ENCODE peak calls at places on chromosomes 4 and X, in nine cellular contexts. One of them, this sample, is unnamed.
A peak's percentile ranks its signal among the peaks of the same experiment; 100 is the strongest.

GRCh38 chrX:41602946-41603345 is 85.8 kb upstream of the GPR34 start:
- DNase-seq in mucosa of descending colon: no peak
- DNase-seq in left ventricle myocardium superior: no peak
- DNase-seq in activated T-helper 1 cell treated with anti-CD3 and anti-CD28 coated beads, Interleukin-2, amount 50 U/mL, for 16 hours: no peak
- DNase-seq in left cardiac atrium: no peak
- DNase-seq in CD4-positive, alpha-beta T cell: no peak
- DNase-seq in dorsolateral prefrontal cortex: no peak
- DNase-seq in choroid plexus epithelial cell: peak; percentile 23
- DNase-seq in progenitor cell of endocrine pancreas: no peak
- DNase-seq in this sample: no peak

GRCh38 chr4:182688081-182688480 is 229.1 kb downstream of the DCTD start:
- DNase-seq in progenitor cell of endocrine pancreas: no peak
- DNase-seq in mucosa of descending colon: no peak
- DNase-seq in dorsolateral prefrontal cortex: no peak
- DNase-seq in activated T-helper 1 cell treated with anti-CD3 and anti-CD28 coated beads, Interleukin-2, amount 50 U/mL, for 16 hours: no peak
- DNase-seq in left cardiac atrium: no peak
- DNase-seq in CD4-positive, alpha-beta T cell: no peak
- DNase-seq in choroid plexus epithelial cell: no peak
- DNase-seq in left ventricle myocardium superior: no peak
- DNase-seq in this sample: no peak

GRCh38 chrX:132876933-132877332 is 81.5 kb downstream of the HS6ST2 start:
- DNase-seq in progenitor cell of endocrine pancreas: no peak
- DNase-seq in CD4-positive, alpha-beta T cell: no peak
- DNase-seq in mucosa of descending colon: no peak
- DNase-seq in choroid plexus epithelial cell: no peak
- DNase-seq in dorsolateral prefrontal cortex: no peak
- DNase-seq in left cardiac atrium: no peak
- DNase-seq in activated T-helper 1 cell treated with anti-CD3 and anti-CD28 coated beads, Interleukin-2, amount 50 U/mL, for 16 hours: no peak
- DNase-seq in left ventricle myocardium superior: no peak
- DNase-seq in this sample: no peak

GRCh38 chr4:40909363-40909876 is 159.7 kb downstream of the NSUN7 start:
- DNase-seq in left ventricle myocardium superior: no peak
- DNase-seq in activated T-helper 1 cell treated with anti-CD3 and anti-CD28 coated beads, Interleukin-2, amount 50 U/mL, for 16 hours: no peak
- DNase-seq in left cardiac atrium: peak; percentile 36
- DNase-seq in dorsolateral prefrontal cortex: no peak
- DNase-seq in mucosa of descending colon: no peak
- DNase-seq in CD4-positive, alpha-beta T cell: no peak
- DNase-seq in choroid plexus epithelial cell: peak; percentile 74
- DNase-seq in progenitor cell of endocrine pancreas: no peak
- DNase-seq in this sample: no peak

GRCh38 chrX:111041018-111041462 is 55.0 kb upstream of the PAK3 start:
- DNase-seq in choroid plexus epithelial cell: peak; percentile 44
- DNase-seq in CD4-positive, alpha-beta T cell: no peak
- DNase-seq in mucosa of descending colon: no peak
- DNase-seq in progenitor cell of endocrine pancreas: no peak
- DNase-seq in dorsolateral prefrontal cortex: no peak
- DNase-seq in left cardiac atrium: no peak
- DNase-seq in activated T-helper 1 cell treated with anti-CD3 and anti-CD28 coated beads, Interleukin-2, amount 50 U/mL, for 16 hours: no peak
- DNase-seq in left ventricle myocardium superior: no peak
- DNase-seq in this sample: no peak

GRCh38 chr4:48653217-48654014 is 126.7 kb downstream of the FRYL start:
- DNase-seq in CD4-positive, alpha-beta T cell: no peak
- DNase-seq in mucosa of descending colon: no peak
- DNase-seq in left cardiac atrium: peak; percentile 46
- DNase-seq in left ventricle myocardium superior: peak; percentile 66
- DNase-seq in dorsolateral prefrontal cortex: peak; percentile 84
- DNase-seq in choroid plexus epithelial cell: peak; percentile 78
- DNase-seq in progenitor cell of endocrine pancreas: no peak
- DNase-seq in activated T-helper 1 cell treated with anti-CD3 and anti-CD28 coated beads, Interleukin-2, amount 50 U/mL, for 16 hours: no peak
- DNase-seq in this sample: no peak

GRCh38 chrX:39953027-39953426 is 144.7 kb downstream of the BCOR start:
- DNase-seq in progenitor cell of endocrine pancreas: no peak
- DNase-seq in dorsolateral prefrontal cortex: no peak
- DNase-seq in left ventricle myocardium superior: no peak
- DNase-seq in mucosa of descending colon: no peak
- DNase-seq in choroid plexus epithelial cell: no peak
- DNase-seq in left cardiac atrium: no peak
- DNase-seq in CD4-positive, alpha-beta T cell: no peak
- DNase-seq in activated T-helper 1 cell treated with anti-CD3 and anti-CD28 coated beads, Interleukin-2, amount 50 U/mL, for 16 hours: no peak
- DNase-seq in this sample: no peak

GRCh38 chr4:182261651-182262223 is 18.5 kb downstream of the TENM3 start:
- DNase-seq in CD4-positive, alpha-beta T cell: no peak
- DNase-seq in left cardiac atrium: no peak
- DNase-seq in choroid plexus epithelial cell: no peak
- DNase-seq in left ventricle myocardium superior: no peak
- DNase-seq in activated T-helper 1 cell treated with anti-CD3 and anti-CD28 coated beads, Interleukin-2, amount 50 U/mL, for 16 hours: no peak
- DNase-seq in mucosa of descending colon: no peak
- DNase-seq in dorsolateral prefrontal cortex: no peak
- DNase-seq in progenitor cell of endocrine pancreas: no peak
- DNase-seq in this sample: no peak

GRCh38 chr4:147157860-147158701 is 212.4 kb upstream of the TTC29 start:
- DNase-seq in CD4-positive, alpha-beta T cell: no peak
- DNase-seq in left ventricle myocardium superior: peak; percentile 51
- DNase-seq in choroid plexus epithelial cell: peak; percentile 56
- DNase-seq in activated T-helper 1 cell treated with anti-CD3 and anti-CD28 coated beads, Interleukin-2, amount 50 U/mL, for 16 hours: no peak
- DNase-seq in dorsolateral prefrontal cortex: no peak
- DNase-seq in left cardiac atrium: peak; percentile 29
- DNase-seq in progenitor cell of endocrine pancreas: peak; percentile 33
- DNase-seq in mucosa of descending colon: no peak
- DNase-seq in this sample: no peak

GRCh38 chrX:82765806-82766205 is 742.3 kb upstream of the POU3F4 start:
- DNase-seq in left cardiac atrium: no peak
- DNase-seq in progenitor cell of endocrine pancreas: no peak
- DNase-seq in CD4-positive, alpha-beta T cell: no peak
- DNase-seq in choroid plexus epithelial cell: peak; percentile 38
- DNase-seq in activated T-helper 1 cell treated with anti-CD3 and anti-CD28 coated beads, Interleukin-2, amount 50 U/mL, for 16 hours: no peak
- DNase-seq in dorsolateral prefrontal cortex: no peak
- DNase-seq in mucosa of descending colon: no peak
- DNase-seq in left ventricle myocardium superior: no peak
- DNase-seq in this sample: no peak

GRCh38 chr4:92521941-92522340 is 218.2 kb downstream of the GRID2 start:
- DNase-seq in choroid plexus epithelial cell: no peak
- DNase-seq in mucosa of descending colon: no peak
- DNase-seq in dorsolateral prefrontal cortex: no peak
- DNase-seq in CD4-positive, alpha-beta T cell: no peak
- DNase-seq in left ventricle myocardium superior: no peak
- DNase-seq in progenitor cell of endocrine pancreas: no peak
- DNase-seq in left cardiac atrium: no peak
- DNase-seq in activated T-helper 1 cell treated with anti-CD3 and anti-CD28 coated beads, Interleukin-2, amount 50 U/mL, for 16 hours: no peak
- DNase-seq in this sample: no peak

GRCh38 chr4:2793920-2794706 is 1.2 kb downstream of the SH3BP2 start:
- DNase-seq in choroid plexus epithelial cell: peak; percentile 57
- DNase-seq in activated T-helper 1 cell treated with anti-CD3 and anti-CD28 coated beads, Interleukin-2, amount 50 U/mL, for 16 hours: no peak
- DNase-seq in mucosa of descending colon: peak; percentile 77
- DNase-seq in left ventricle myocardium superior: peak; percentile 80
- DNase-seq in progenitor cell of endocrine pancreas: no peak
- DNase-seq in CD4-positive, alpha-beta T cell: no peak
- DNase-seq in left cardiac atrium: peak; percentile 61
- DNase-seq in dorsolateral prefrontal cortex: no peak
- DNase-seq in this sample: no peak

GRCh38 chr4:6582889-6583504 is 8.0 kb downstream of the MAN2B2 start:
- DNase-seq in mucosa of descending colon: no peak
- DNase-seq in choroid plexus epithelial cell: peak; percentile 65
- DNase-seq in progenitor cell of endocrine pancreas: no peak
- DNase-seq in left ventricle myocardium superior: no peak
- DNase-seq in activated T-helper 1 cell treated with anti-CD3 and anti-CD28 coated beads, Interleukin-2, amount 50 U/mL, for 16 hours: no peak
- DNase-seq in left cardiac atrium: no peak
- DNase-seq in dorsolateral prefrontal cortex: no peak
- DNase-seq in CD4-positive, alpha-beta T cell: no peak
- DNase-seq in this sample: peak; percentile 41

GRCh38 chr4:182593413-182593812 is 323.8 kb downstream of the DCTD start:
- DNase-seq in progenitor cell of endocrine pancreas: no peak
- DNase-seq in activated T-helper 1 cell treated with anti-CD3 and anti-CD28 coated beads, Interleukin-2, amount 50 U/mL, for 16 hours: no peak
- DNase-seq in CD4-positive, alpha-beta T cell: no peak
- DNase-seq in dorsolateral prefrontal cortex: no peak
- DNase-seq in left ventricle myocardium superior: no peak
- DNase-seq in choroid plexus epithelial cell: no peak
- DNase-seq in left cardiac atrium: no peak
- DNase-seq in mucosa of descending colon: no peak
- DNase-seq in this sample: no peak

GRCh38 chr4:28654618-28655017 is 1794.0 kb downstream of the STIM2 start:
- DNase-seq in left cardiac atrium: no peak
- DNase-seq in dorsolateral prefrontal cortex: no peak
- DNase-seq in CD4-positive, alpha-beta T cell: no peak
- DNase-seq in progenitor cell of endocrine pancreas: no peak
- DNase-seq in left ventricle myocardium superior: no peak
- DNase-seq in choroid plexus epithelial cell: peak; percentile 6
- DNase-seq in activated T-helper 1 cell treated with anti-CD3 and anti-CD28 coated beads, Interleukin-2, amount 50 U/mL, for 16 hours: no peak
- DNase-seq in mucosa of descending colon: no peak
- DNase-seq in this sample: no peak

GRCh38 chr4:63080929-63081328 is 1328.3 kb downstream of the TECRL start:
- DNase-seq in dorsolateral prefrontal cortex: no peak
- DNase-seq in activated T-helper 1 cell treated with anti-CD3 and anti-CD28 coated beads, Interleukin-2, amount 50 U/mL, for 16 hours: no peak
- DNase-seq in left ventricle myocardium superior: no peak
- DNase-seq in choroid plexus epithelial cell: no peak
- DNase-seq in left cardiac atrium: no peak
- DNase-seq in progenitor cell of endocrine pancreas: no peak
- DNase-seq in CD4-positive, alpha-beta T cell: no peak
- DNase-seq in mucosa of descending colon: no peak
- DNase-seq in this sample: no peak

GRCh38 chr4:168923526-168924194 is 86.4 kb downstream of the CBR4 start:
- DNase-seq in progenitor cell of endocrine pancreas: peak; percentile 27
- DNase-seq in left ventricle myocardium superior: no peak
- DNase-seq in left cardiac atrium: no peak
- DNase-seq in CD4-positive, alpha-beta T cell: peak; percentile 34
- DNase-seq in mucosa of descending colon: no peak
- DNase-seq in activated T-helper 1 cell treated with anti-CD3 and anti-CD28 coated beads, Interleukin-2, amount 50 U/mL, for 16 hours: no peak
- DNase-seq in dorsolateral prefrontal cortex: peak; percentile 56
- DNase-seq in choroid plexus epithelial cell: peak; percentile 92
- DNase-seq in this sample: peak; percentile 70

GRCh38 chr4:67721770-67722597 is 21.0 kb upstream of the UBA6 start:
- DNase-seq in dorsolateral prefrontal cortex: no peak
- DNase-seq in progenitor cell of endocrine pancreas: no peak
- DNase-seq in CD4-positive, alpha-beta T cell: no peak
- DNase-seq in choroid plexus epithelial cell: peak; percentile 58
- DNase-seq in mucosa of descending colon: no peak
- DNase-seq in left ventricle myocardium superior: no peak
- DNase-seq in activated T-helper 1 cell treated with anti-CD3 and anti-CD28 coated beads, Interleukin-2, amount 50 U/mL, for 16 hours: no peak
- DNase-seq in left cardiac atrium: no peak
- DNase-seq in this sample: no peak

GRCh38 chrX:113935516-113935915 is 648.4 kb upstream of the HTR2C start:
- DNase-seq in activated T-helper 1 cell treated with anti-CD3 and anti-CD28 coated beads, Interleukin-2, amount 50 U/mL, for 16 hours: no peak
- DNase-seq in left ventricle myocardium superior: no peak
- DNase-seq in mucosa of descending colon: no peak
- DNase-seq in progenitor cell of endocrine pancreas: no peak
- DNase-seq in CD4-positive, alpha-beta T cell: no peak
- DNase-seq in dorsolateral prefrontal cortex: no peak
- DNase-seq in choroid plexus epithelial cell: no peak
- DNase-seq in left cardiac atrium: no peak
- DNase-seq in this sample: no peak